ENCODE peak calls at places on chromosomes 12 and 14, in seven cellular contexts. A is IMR-90, R is AG04450, J is mammary epithelial cell, G is K562, P is HCT116, E is heart right ventricle. D is an unnamed sample.

GRCh38 chr14:104186575-104186974 is 48.2 kb downstream of the KIF26A start:
- DNase-seq in E (no peak), G (no peak), J (no peak), P (no peak), R (no peak), A (no peak), D (no peak)

GRCh38 chr14:87785868-87786267 is 207.1 kb downstream of the GALC start:
- DNase-seq in A (no peak), E (no peak), P (no peak), G (no peak), J (no peak), R (no peak), D (no peak)

GRCh38 chr14:26163761-26164160 is 434.1 kb downstream of the NOVA1 start:
- DNase-seq in P (no peak), J (no peak), E (no peak), G (no peak), R (no peak), A (peak; percentile 20), D (no peak)

GRCh38 chr12:121530600-121531355 is 50.0 kb downstream of the KDM2B start:
- DNase-seq in A (peak; percentile 88), E (peak; percentile 83), R (peak; percentile 38), P (no peak), J (no peak), G (peak; percentile 57), D (peak; percentile 86)

GRCh38 chr14:68563256-68564131 is 229.4 kb downstream of the ZFP36L1 start:
- DNase-seq in G (no peak), J (peak; percentile 43), E (no peak), A (peak; percentile 35), R (no peak), P (no peak), D (no peak)

GRCh38 chr14:72961579-72962335 is 35.5 kb downstream of the DCAF4 start:
- DNase-seq in E (no peak), A (peak; percentile 16), P (peak; percentile 81), J (peak; percentile 93), G (no peak), R (no peak), D (no peak)

GRCh38 chr12:131404705-131405104 is 306.2 kb upstream of the SFSWAP start:
- DNase-seq in A (no peak), E (no peak), R (no peak), P (no peak), G (no peak), J (no peak), D (no peak)

GRCh38 chr14:66624319-66624937 is 116.5 kb downstream of the GPHN start:
- DNase-seq in P (peak; percentile 48), G (peak; percentile 4), E (peak; percentile 50), J (peak; percentile 34), R (peak; percentile 42), A (peak; percentile 69), D (peak; percentile 55)

GRCh38 chr12:75631809-75632208 is 120.4 kb upstream of the KRR1 start:
- DNase-seq in G (no peak), P (no peak), E (no peak), A (no peak), J (no peak), R (no peak), D (no peak)

GRCh38 chr14:68278568-68279436 is 459.2 kb downstream of the RAD51B start:
- DNase-seq in J (peak; percentile 30), A (peak; percentile 64), P (peak; percentile 6), E (no peak), R (no peak), G (peak; percentile 15), D (no peak)

GRCh38 chr12:131460516-131460915 is 250.4 kb upstream of the SFSWAP start:
- DNase-seq in E (no peak), A (no peak), P (no peak), G (no peak), R (no peak), J (no peak), D (no peak)

GRCh38 chr14:69535230-69535848 is 39.3 kb downstream of the CCDC177 start:
- DNase-seq in J (peak; percentile 31), P (peak; percentile 42), R (peak; percentile 26), E (peak; percentile 18), A (peak; percentile 50), G (peak; percentile 28), D (no peak)

GRCh38 chr14:90692826-90693225 is 123.4 kb downstream of the TTC7B start:
- DNase-seq in J (no peak), R (no peak), P (no peak), E (no peak), A (peak; percentile 51), G (no peak), D (no peak)

GRCh38 chr14:87175175-87175574 is 817.8 kb downstream of the GALC start:
- DNase-seq in A (no peak), P (no peak), R (no peak), G (no peak), J (no peak), E (no peak), D (no peak)

GRCh38 chr12:22312336-22312735 is 22.2 kb downstream of the ST8SIA1 start:
- DNase-seq in P (no peak), G (no peak), A (peak; percentile 54), J (peak; percentile 97), E (peak; percentile 51), R (no peak), D (peak; percentile 48)

GRCh38 chr14:64684091-64684490 is 20.1 kb upstream of the PLEKHG3 start:
- DNase-seq in J (no peak), G (no peak), R (peak; percentile 42), E (peak; percentile 60), P (no peak), A (peak; percentile 73), D (no peak)

GRCh38 chr12:86261606-86262005 is 5.4 kb upstream of the MGAT4C start:
- DNase-seq in G (no peak), A (no peak), R (no peak), P (no peak), E (no peak), J (no peak), D (no peak)

GRCh38 chr12:114186241-114187002 is 219.5 kb downstream of the TBX5 start:
- DNase-seq in G (no peak), E (no peak), P (no peak), R (no peak), A (no peak), J (no peak), D (no peak)

DNA sequence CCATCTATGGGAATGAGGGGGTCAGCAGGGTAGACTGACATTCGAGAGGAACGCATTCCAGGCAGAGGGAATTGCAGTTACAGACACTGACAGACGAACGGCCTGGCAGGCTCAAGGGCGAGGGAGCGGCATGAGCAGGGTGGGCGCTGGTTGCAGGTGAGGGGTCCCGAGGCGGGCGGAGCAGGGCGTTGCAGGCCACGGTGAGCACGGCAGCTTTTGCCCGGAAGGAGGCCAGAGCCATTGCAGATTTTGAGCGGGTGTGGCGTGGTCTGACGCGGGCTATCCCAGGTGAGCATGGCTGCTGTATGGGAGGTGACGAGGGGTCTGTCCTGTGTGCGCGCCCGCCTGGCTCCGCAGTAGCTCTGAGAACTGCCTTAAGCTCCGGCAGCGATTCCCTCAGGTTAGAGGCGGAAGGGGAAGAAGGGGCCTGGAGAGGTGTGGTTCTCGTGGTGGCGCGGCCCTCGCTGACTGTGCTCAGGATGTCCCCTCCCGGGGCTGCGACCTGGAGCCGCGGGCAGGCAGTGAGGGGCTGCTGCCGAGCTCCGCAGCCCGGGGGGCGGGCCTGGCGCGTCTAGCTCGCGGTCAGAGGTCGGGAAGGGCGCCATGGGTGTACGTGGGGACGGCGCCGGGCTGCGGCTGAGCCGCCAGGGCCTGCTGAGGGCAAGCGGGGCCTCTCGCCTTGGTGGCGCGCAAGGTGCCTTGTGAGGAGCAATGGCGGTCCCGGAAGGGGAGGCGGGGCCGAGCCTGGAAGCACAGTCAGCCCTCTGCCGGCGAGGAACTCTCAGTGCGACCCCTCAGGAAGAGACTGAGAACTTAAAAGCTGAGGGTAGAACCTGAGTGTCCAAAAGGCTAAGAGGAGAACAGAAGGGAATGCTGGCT is 177.1 kb downstream of the CACNA1C start:
- DNase-seq in P (no peak), G (peak; percentile 14), A (no peak), R (no peak), J (no peak), E (no peak), D (no peak)
- H3K4me3 ChIP-seq in P (no peak overlapping the region), G (peak overlapping the region; percentile 23), A (no peak overlapping the region), R (no peak overlapping the region), J (no peak overlapping the region), E (no peak overlapping the region), D (no peak overlapping the region)

DNA sequence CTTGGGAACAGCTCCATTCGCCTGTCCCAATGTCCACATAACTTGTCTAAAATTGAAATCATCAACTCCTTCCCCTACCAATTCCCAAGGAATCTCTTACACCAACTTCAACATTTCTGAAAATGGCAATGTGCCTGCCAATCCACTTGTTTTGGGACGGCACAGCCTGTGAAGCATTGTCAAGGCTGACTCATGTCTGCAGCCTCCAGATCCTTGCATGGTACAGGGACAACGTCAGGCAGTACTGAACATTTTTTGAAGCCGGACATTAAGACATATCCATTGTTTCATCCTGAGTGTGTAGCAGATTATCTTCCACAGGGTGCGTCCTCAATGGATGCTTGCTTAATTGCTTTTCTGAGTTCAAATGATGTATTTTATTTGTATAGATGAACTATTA is 794.1 kb downstream of the BCL11B start:
- DNase-seq in J (no peak), E (no peak), A (no peak), G (no peak), P (no peak), R (no peak), D (no peak)
- H3K9me3 ChIP-seq in J (no peaks in the 10 kb centered on the region), E (no peaks in the 10 kb centered on the region), A (peaks cover 15% of the 10 kb centered on the region), G (no peaks in the 10 kb centered on the region), P (no peaks in the 10 kb centered on the region), R (peaks cover 20% of the 10 kb centered on the region), D (no peaks in the 10 kb centered on the region)

GRCh38 chr14:81449114-81449513 is 49.0 kb upstream of the STON2 start:
- DNase-seq in P (no peak), A (no peak), G (no peak), J (no peak), R (no peak), E (peak; percentile 29), D (no peak)
- H3K4me3 ChIP-seq in P (no peak overlapping the region), A (no peak overlapping the region), G (no peak overlapping the region), J (no peak overlapping the region), R (no peak overlapping the region), E (no peak overlapping the region), D (no peak overlapping the region)

DNA sequence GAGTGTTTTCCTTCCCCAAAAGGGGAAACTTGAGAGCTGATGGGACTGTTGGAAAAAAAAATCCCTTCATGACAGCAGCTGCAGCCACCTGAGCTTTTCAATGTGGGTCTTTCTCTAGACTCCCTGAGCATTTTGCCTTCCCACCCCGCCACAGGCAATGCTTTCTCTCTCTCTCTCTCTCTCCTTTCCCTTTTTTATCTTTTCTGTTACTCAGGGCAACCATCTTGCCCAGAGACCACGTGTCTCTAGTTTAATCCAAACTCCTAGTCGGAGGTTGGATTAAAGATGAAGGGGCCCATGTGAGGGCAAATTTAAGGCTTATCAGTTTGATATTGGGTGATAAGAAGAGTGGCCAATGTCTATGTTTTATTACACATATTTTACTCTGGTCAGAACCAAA is 25.9 kb upstream of the B4GALNT1 start:
- DNase-seq in P (no peak), G (no peak), E (no peak), J (no peak), A (no peak), R (no peak), D (no peak)
- H3K9me3 ChIP-seq in P (peaks cover 3% of the 10 kb centered on the region), G (no peaks in the 10 kb centered on the region), E (no peaks in the 10 kb centered on the region), J (peaks cover 2% of the 10 kb centered on the region), A (peaks cover 6% of the 10 kb centered on the region), R (peaks cover 11% of the 10 kb centered on the region), D (no peaks in the 10 kb centered on the region)